ENCODE peak calls at places on chromosomes 3 and 15, in four cellular contexts. One of them, this sample, is unnamed. For H3K36me3, the result is how much of the 10 kb centered on the place peaks cover.

GRCh38 chr3:125154800-125155269 is 57.7 kb downstream of the SLC12A8 start:
- DNase-seq in fibroblast of lung: no peak
- DNase-seq in sigmoid colon: no peak
- DNase-seq in suprapubic skin: no peak
- DNase-seq in this sample: no peak

GRCh38 chr3:187669675-187670504 is at the start of gene SST:
- DNase-seq in fibroblast of lung: peak
- DNase-seq in suprapubic skin: no peak
- DNase-seq in sigmoid colon: no peak
- DNase-seq in this sample: no peak

GRCh38 chr3:38650248-38650940 is 907 bp upstream of the SCN5A start:
- DNase-seq in suprapubic skin: no peak
- DNase-seq in sigmoid colon: peak
- DNase-seq in fibroblast of lung: no peak
- DNase-seq in this sample: no peak

GRCh38 chr15:101063891-101064794 is 145.0 kb downstream of the LRRK1 start:
- DNase-seq in sigmoid colon: peak
- DNase-seq in suprapubic skin: peak
- DNase-seq in fibroblast of lung: peak
- DNase-seq in this sample: peak

GRCh38 chr3:22959593-22959992 is 243.5 kb upstream of the UBE2E2 start:
- DNase-seq in suprapubic skin: no peak
- DNase-seq in fibroblast of lung: no peak
- DNase-seq in sigmoid colon: no peak
- DNase-seq in this sample: no peak

GRCh38 chr15:91952216-91952615 is 98.7 kb downstream of the SLCO3A1 start:
- DNase-seq in sigmoid colon: no peak
- DNase-seq in suprapubic skin: no peak
- DNase-seq in fibroblast of lung: no peak
- DNase-seq in this sample: no peak

GRCh38 chr15:43251863-43252241 is 14.9 kb downstream of the TGM5 start:
- DNase-seq in suprapubic skin: no peak
- DNase-seq in sigmoid colon: no peak
- DNase-seq in fibroblast of lung: no peak
- DNase-seq in this sample: no peak

GRCh38 chr3:40741729-40742128 is 217.0 kb downstream of the ZNF621 start:
- DNase-seq in sigmoid colon: peak
- DNase-seq in fibroblast of lung: no peak
- DNase-seq in suprapubic skin: no peak
- DNase-seq in this sample: no peak

GRCh38 chr3:149042766-149043386 is 43.5 kb downstream of the HLTF start:
- DNase-seq in suprapubic skin: no peak
- DNase-seq in sigmoid colon: no peak
- DNase-seq in fibroblast of lung: peak
- DNase-seq in this sample: no peak

GRCh38 chr15:96037584-96037983 is 292.9 kb upstream of the NR2F2 start:
- DNase-seq in suprapubic skin: no peak
- DNase-seq in fibroblast of lung: peak
- DNase-seq in sigmoid colon: no peak
- DNase-seq in this sample: no peak

GRCh38 chr15:80785335-80785734 is 6.2 kb downstream of the CEMIP start:
- DNase-seq in suprapubic skin: no peak
- DNase-seq in fibroblast of lung: no peak
- DNase-seq in sigmoid colon: no peak
- DNase-seq in this sample: no peak

GRCh38 chr3:48226959-48227358 is 3.7 kb downstream of the CAMP start:
- DNase-seq in fibroblast of lung: no peak
- DNase-seq in sigmoid colon: no peak
- DNase-seq in suprapubic skin: no peak
- DNase-seq in this sample: no peak

GRCh38 chr3:10771486-10772225 is 44.4 kb upstream of the SLC6A11 start:
- DNase-seq in sigmoid colon: no peak
- DNase-seq in fibroblast of lung: no peak
- DNase-seq in suprapubic skin: no peak
- DNase-seq in this sample: no peak

GRCh38 chr15:94083467-94083991 is 147.8 kb upstream of the MCTP2 start:
- DNase-seq in sigmoid colon: peak
- DNase-seq in suprapubic skin: no peak
- DNase-seq in fibroblast of lung: peak
- DNase-seq in this sample: no peak

GRCh38 chr3:37447732-37448131 is 273.4 kb upstream of the LRRFIP2 start:
- DNase-seq in sigmoid colon: no peak
- DNase-seq in fibroblast of lung: no peak
- DNase-seq in suprapubic skin: no peak
- DNase-seq in this sample: no peak

GRCh38 chr3:110174908-110175307 is 837.6 kb upstream of the DPPA4 start:
- DNase-seq in sigmoid colon: no peak
- DNase-seq in fibroblast of lung: no peak
- DNase-seq in suprapubic skin: no peak
- DNase-seq in this sample: no peak

GRCh38 chr15:57376695-57377477 is 581 bp downstream of the CGNL1 start:
- DNase-seq in suprapubic skin: peak
- DNase-seq in sigmoid colon: peak
- DNase-seq in fibroblast of lung: no peak
- DNase-seq in this sample: peak

GRCh38 chr3:196255776-196256175 is 31.8 kb downstream of the PCYT1A start:
- DNase-seq in fibroblast of lung: no peak
- DNase-seq in sigmoid colon: no peak
- DNase-seq in suprapubic skin: no peak
- DNase-seq in this sample: no peak

GRCh38 chr3:14082108-14082657 is 42.5 kb downstream of the CHCHD4 start:
- DNase-seq in suprapubic skin: no peak
- DNase-seq in sigmoid colon: no peak
- DNase-seq in fibroblast of lung: no peak
- DNase-seq in this sample: no peak

GRCh38 chr3:169668081-169668956 is 4.8 kb upstream of the MECOM start:
- DNase-seq in fibroblast of lung: peak
- DNase-seq in sigmoid colon: no peak
- DNase-seq in suprapubic skin: no peak
- DNase-seq in this sample: no peak

GRCh38 chr3:115658337-115659181 is 35.2 kb downstream of the GAP43 start:
- DNase-seq in sigmoid colon: peak
- DNase-seq in fibroblast of lung: peak
- DNase-seq in suprapubic skin: peak
- DNase-seq in this sample: peak

GRCh38 chr3:115663414-115663813 is 40.1 kb downstream of the GAP43 start:
- DNase-seq in fibroblast of lung: no peak
- DNase-seq in sigmoid colon: no peak
- DNase-seq in suprapubic skin: no peak
- DNase-seq in this sample: no peak

GRCh38 chr3:115659861-115660260 is 36.6 kb downstream of the GAP43 start:
- DNase-seq in suprapubic skin: no peak
- DNase-seq in sigmoid colon: no peak
- DNase-seq in fibroblast of lung: peak
- DNase-seq in this sample: no peak

GRCh38 chr3:115659253-115659652 is 35.9 kb downstream of the GAP43 start:
- DNase-seq in suprapubic skin: no peak
- DNase-seq in sigmoid colon: no peak
- DNase-seq in fibroblast of lung: peak
- DNase-seq in this sample: no peak

GRCh38 chr3:115660646-115661442 is 37.5 kb downstream of the GAP43 start:
- DNase-seq in sigmoid colon: no peak
- DNase-seq in fibroblast of lung: peak
- DNase-seq in suprapubic skin: no peak
- DNase-seq in this sample: peak
- H3K27ac ChIP-seq in sigmoid colon: peak
- H3K27ac ChIP-seq in fibroblast of lung: no peak
- H3K27ac ChIP-seq in suprapubic skin: no peak
- H3K27ac ChIP-seq in this sample: peak

GRCh38 chr15:78168591-78168990 is 19.4 kb downstream of the IDH3A start:
- DNase-seq in sigmoid colon: no peak
- DNase-seq in suprapubic skin: no peak
- DNase-seq in fibroblast of lung: no peak
- DNase-seq in this sample: no peak
- H3K36me3 ChIP-seq in sigmoid colon: under half
- H3K36me3 ChIP-seq in suprapubic skin: half or more
- H3K36me3 ChIP-seq in fibroblast of lung: under half
- H3K36me3 ChIP-seq in this sample: half or more

DNA sequence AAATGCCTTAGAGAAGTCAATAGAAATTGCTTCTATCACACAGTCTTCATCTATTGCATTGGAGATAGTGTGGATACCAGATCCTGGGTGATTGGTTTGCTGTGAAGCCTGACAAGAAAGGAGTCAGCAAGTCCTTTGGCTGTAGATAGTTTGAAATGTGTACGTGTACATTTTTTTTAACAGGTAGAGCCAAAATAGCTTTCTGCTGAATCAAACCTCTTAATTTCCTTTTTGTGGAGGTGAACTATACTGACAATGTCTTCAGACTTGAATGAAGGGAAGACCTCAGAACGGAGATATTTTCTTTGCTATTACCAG is 312.3 kb downstream of the ZBBX start:
- DNase-seq in sigmoid colon: no peak
- DNase-seq in fibroblast of lung: no peak
- DNase-seq in suprapubic skin: no peak
- DNase-seq in this sample: no peak
- H3K27ac ChIP-seq in sigmoid colon: no peak
- H3K27ac ChIP-seq in fibroblast of lung: no peak
- H3K27ac ChIP-seq in suprapubic skin: no peak
- H3K27ac ChIP-seq in this sample: no peak

DNA sequence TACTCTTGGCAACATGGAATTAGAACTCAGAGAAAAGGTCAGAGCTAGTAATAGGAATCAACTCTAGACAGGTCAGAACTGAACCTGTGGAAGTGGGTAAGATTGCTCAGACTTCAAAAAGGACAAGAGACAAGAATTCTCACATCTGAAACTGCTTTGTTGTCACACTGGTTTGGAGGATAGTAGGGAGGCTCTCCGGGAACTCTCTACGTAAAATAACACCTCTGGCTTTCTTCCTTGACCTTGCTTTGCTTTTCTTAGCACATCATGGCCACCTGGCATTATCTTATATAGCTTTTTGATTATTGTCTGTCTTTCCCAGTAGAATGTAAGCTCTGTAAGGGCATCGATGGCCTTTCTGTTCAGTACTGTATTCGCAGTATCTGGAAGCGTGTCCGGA is 13.2 kb upstream of the NFKBIZ start:
- DNase-seq in sigmoid colon: no peak
- DNase-seq in fibroblast of lung: no peak
- DNase-seq in suprapubic skin: no peak
- DNase-seq in this sample: no peak
- H3K36me3 ChIP-seq in sigmoid colon: under half
- H3K36me3 ChIP-seq in fibroblast of lung: under half
- H3K36me3 ChIP-seq in suprapubic skin: under half
- H3K36me3 ChIP-seq in this sample: under half

DNA sequence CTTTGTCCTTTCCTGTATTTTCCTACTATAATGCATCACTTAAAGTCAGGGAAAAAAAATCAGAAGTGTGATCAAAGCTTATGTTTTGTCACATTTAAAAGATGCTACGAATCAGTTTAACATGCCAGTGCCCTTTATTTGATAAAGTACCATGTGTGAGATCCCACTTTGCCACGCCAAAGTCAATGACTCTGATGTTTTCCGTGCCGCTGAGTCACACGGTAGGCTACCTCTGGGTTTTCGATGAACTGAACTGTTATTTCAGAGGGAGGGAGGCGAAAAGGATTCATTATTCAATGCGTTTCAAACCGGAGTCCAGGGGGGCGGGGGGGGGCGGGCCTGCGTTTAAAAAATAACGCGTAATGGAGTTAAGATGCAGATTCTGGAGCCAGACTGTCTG is 203.0 kb downstream of the ABHD5 start:
- DNase-seq in sigmoid colon: no peak
- DNase-seq in suprapubic skin: no peak
- DNase-seq in fibroblast of lung: peak
- DNase-seq in this sample: no peak
- H3K27ac ChIP-seq in sigmoid colon: no peak
- H3K27ac ChIP-seq in suprapubic skin: no peak
- H3K27ac ChIP-seq in fibroblast of lung: no peak
- H3K27ac ChIP-seq in this sample: no peak

GRCh38 chr3:5080779-5081550 is 41.1 kb upstream of the ARL8B start:
- DNase-seq in fibroblast of lung: no peak
- DNase-seq in suprapubic skin: peak
- DNase-seq in sigmoid colon: peak
- DNase-seq in this sample: no peak

GRCh38 chr3:5086708-5087107 is 35.4 kb upstream of the ARL8B start:
- DNase-seq in sigmoid colon: no peak
- DNase-seq in fibroblast of lung: no peak
- DNase-seq in suprapubic skin: no peak
- DNase-seq in this sample: no peak

GRCh38 chr3:5084224-5084623 is 37.9 kb upstream of the ARL8B start:
- DNase-seq in fibroblast of lung: no peak
- DNase-seq in suprapubic skin: no peak
- DNase-seq in sigmoid colon: peak
- DNase-seq in this sample: no peak

GRCh38 chr3:5079761-5080160 is 42.3 kb upstream of the ARL8B start:
- DNase-seq in fibroblast of lung: no peak
- DNase-seq in suprapubic skin: peak
- DNase-seq in sigmoid colon: peak
- DNase-seq in this sample: no peak

GRCh38 chr3:5082658-5083030 is 39.4 kb upstream of the ARL8B start:
- DNase-seq in suprapubic skin: no peak
- DNase-seq in fibroblast of lung: no peak
- DNase-seq in sigmoid colon: no peak
- DNase-seq in this sample: no peak
- H3K36me3 ChIP-seq in suprapubic skin: under half
- H3K36me3 ChIP-seq in fibroblast of lung: under half
- H3K36me3 ChIP-seq in sigmoid colon: under half
- H3K36me3 ChIP-seq in this sample: under half

DNA sequence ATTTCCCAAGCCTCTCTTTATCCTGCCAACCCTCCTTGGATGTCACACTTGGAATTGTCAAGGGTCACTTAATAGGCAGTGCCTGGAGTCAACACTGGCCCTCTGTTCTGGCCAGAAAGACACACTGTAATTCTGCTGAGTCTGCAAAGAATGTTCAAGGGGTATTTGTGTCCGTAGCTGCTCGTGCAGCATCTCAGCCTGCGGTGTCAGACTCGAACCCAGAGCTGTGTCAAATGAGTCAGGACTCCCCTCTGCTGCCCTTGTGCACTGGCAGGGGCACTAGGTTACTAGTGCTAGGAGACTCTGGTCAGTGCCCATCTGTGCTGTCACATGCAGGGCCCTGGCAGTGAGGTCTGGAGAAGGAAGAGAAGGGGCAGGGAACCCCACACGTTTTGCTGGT is 795 bp upstream of the AHSG start:
- DNase-seq in fibroblast of lung: no peak
- DNase-seq in sigmoid colon: no peak
- DNase-seq in suprapubic skin: no peak
- DNase-seq in this sample: no peak
- H3K27ac ChIP-seq in fibroblast of lung: no peak
- H3K27ac ChIP-seq in sigmoid colon: no peak
- H3K27ac ChIP-seq in suprapubic skin: no peak
- H3K27ac ChIP-seq in this sample: no peak

DNA sequence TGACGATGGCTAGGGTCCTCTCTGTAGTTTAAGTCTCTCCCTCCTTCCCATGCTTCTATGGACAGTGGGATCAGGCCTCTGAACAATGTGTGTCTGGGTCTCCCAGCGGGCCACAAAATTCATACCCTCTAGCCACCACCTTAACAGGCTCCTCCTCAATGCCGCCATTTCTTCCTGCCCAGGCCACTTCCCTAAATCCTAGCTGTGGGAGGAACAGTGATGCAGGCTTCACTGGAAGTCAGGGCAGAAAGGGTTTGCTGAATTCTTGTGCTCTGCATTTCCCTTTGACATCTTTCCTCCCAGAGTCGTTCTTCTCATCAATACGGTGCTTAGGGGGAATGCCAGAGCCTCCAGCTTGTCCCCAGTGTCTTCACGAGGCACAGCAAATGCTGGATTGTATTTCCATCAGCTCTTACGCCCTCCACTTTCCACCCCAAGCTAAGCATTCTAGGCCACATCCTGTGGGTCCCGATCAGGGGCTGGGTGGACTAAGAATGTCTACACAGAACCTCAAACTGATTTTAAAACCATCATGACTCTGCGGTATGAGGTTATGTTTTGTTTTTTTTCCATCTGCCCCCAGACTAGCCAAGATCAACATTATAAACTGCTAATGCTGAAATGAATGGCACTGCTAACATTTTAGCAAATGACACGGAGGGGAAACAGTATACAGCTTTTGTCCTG is 11.9 kb upstream of the LDHAL6B start:
- DNase-seq in fibroblast of lung: no peak
- DNase-seq in suprapubic skin: no peak
- DNase-seq in sigmoid colon: no peak
- DNase-seq in this sample: no peak
- H3K36me3 ChIP-seq in fibroblast of lung: under half
- H3K36me3 ChIP-seq in suprapubic skin: under half
- H3K36me3 ChIP-seq in sigmoid colon: under half
- H3K36me3 ChIP-seq in this sample: half or more

This sample was measured in left ventricle myocardium inferior.